ENCODE peak calls at places on chromosomes 3 and 15, in nine cellular contexts. X, G, Y, Z, C, I, W, T and K are unnamed samples.

GRCh38 chr3:28101672-28102071 is 139.7 kb upstream of the CMC1 start:
- DNase-seq in W (no peak), I (no peak), Z (no peak), T (no peak), Y (no peak), X (no peak), C (no peak), G (no peak), K (no peak)

GRCh38 chr3:94615275-94616065 is 552.6 kb downstream of the NSUN3 start:
- DNase-seq in T (no peak), Z (no peak), Y (no peak), W (no peak), I (no peak), G (no peak), X (no peak), C (no peak), K (no peak)

GRCh38 chr3:67689806-67690205 is 35.4 kb upstream of the SUCLG2 start:
- DNase-seq in W (no peak), G (no peak), Y (no peak), I (no peak), T (no peak), C (no peak), Z (no peak), X (no peak), K (no peak)

GRCh38 chr3:133944181-133944580 is 48.5 kb upstream of the RAB6B start:
- DNase-seq in C (peak), T (no peak), Z (no peak), I (no peak), Y (peak), W (no peak), G (no peak), X (no peak), K (no peak)

GRCh38 chr3:4889896-4890295 is 89.3 kb upstream of the BHLHE40 start:
- DNase-seq in X (no peak), W (no peak), G (no peak), T (no peak), C (peak), I (no peak), Z (no peak), Y (no peak), K (no peak)

GRCh38 chr3:29311805-29312204 is 30.9 kb downstream of the RBMS3 start:
- DNase-seq in C (no peak), W (no peak), G (no peak), Z (no peak), X (no peak), I (no peak), Y (no peak), T (no peak), K (no peak)

GRCh38 chr15:57356636-57357035 is 19.7 kb upstream of the CGNL1 start:
- DNase-seq in G (no peak), C (peak), T (no peak), W (no peak), Z (peak), X (no peak), I (no peak), Y (peak), K (no peak)

GRCh38 chr3:42117175-42118008 is 26.2 kb downstream of the TRAK1 start:
- DNase-seq in X (peak), C (peak), Z (peak), I (no peak), G (peak), T (no peak), W (no peak), Y (peak), K (no peak)

GRCh38 chr3:86984271-86984670 is 6.7 kb downstream of the VGLL3 start:
- DNase-seq in C (peak), I (no peak), G (no peak), W (no peak), Y (peak), Z (no peak), T (no peak), X (no peak), K (no peak)

GRCh38 chr3:39476783-39477182 is 9.3 kb downstream of the MOBP start:
- DNase-seq in I (no peak), C (no peak), Y (no peak), T (no peak), X (no peak), G (no peak), W (no peak), Z (no peak), K (no peak)